ENCODE peak calls at places on chromosome 4, in seven cellular contexts. M is SK-N-SH, T is H1, F is HepG2, N is GM12892, J is GM12878, D is K562. Y is an unnamed sample.

GRCh38 chr4:165944900-165945299 is 71.9 kb downstream of the TLL1 start:
- DNase-seq in M (no peak), T (no peak), F (no peak), N (no peak), J (no peak), D (no peak), Y (no peak)

GRCh38 chr4:154160925-154161324 is 330.7 kb downstream of the DCHS2 start:
- DNase-seq in M (no peak), T (no peak), F (no peak), N (no peak), J (no peak), D (no peak), Y (no peak)

GRCh38 chr4:185143596-185143969 is 517 bp downstream of the SLC25A4 start:
- DNase-seq in M (peak), T (no peak), F (peak), N (no peak), J (no peak), D (no peak), Y (no peak)

GRCh38 chr4:18318682-18319410 is 297.3 kb upstream of the LCORL start:
- DNase-seq in M (peak), T (no peak), F (no peak), N (no peak), J (no peak), D (no peak), Y (no peak)

GRCh38 chr4:52106701-52107100 is 55.6 kb downstream of the SPATA18 start:
- DNase-seq in M (no peak), T (no peak), F (no peak), N (no peak), J (no peak), D (no peak), Y (no peak)

GRCh38 chr4:19117022-19117421 is 1095.5 kb upstream of the LCORL start:
- DNase-seq in M (no peak), T (no peak), F (no peak), N (no peak), J (no peak), D (no peak), Y (no peak)

GRCh38 chr4:85024671-85025070 is 58.2 kb upstream of the WDFY3 start:
- DNase-seq in M (no peak), T (no peak), F (no peak), N (no peak), J (no peak), D (no peak), Y (no peak)

GRCh38 chr4:126592088-126592487 is 1040.7 kb upstream of the INTU start:
- DNase-seq in M (no peak), T (no peak), F (no peak), N (no peak), J (no peak), D (peak), Y (no peak)

GRCh38 chr4:109232666-109233065 is 69.8 kb downstream of the COL25A1 start:
- DNase-seq in M (no peak), T (no peak), F (no peak), N (no peak), J (no peak), D (no peak), Y (no peak)

GRCh38 chr4:77821775-77822174 is 2.6 kb upstream of the CNOT6L start:
- DNase-seq in M (no peak), T (no peak), F (no peak), N (no peak), J (no peak), D (no peak), Y (no peak)

GRCh38 chr4:3107271-3108185 is 33.0 kb downstream of the HTT start:
- DNase-seq in M (no peak), T (no peak), F (no peak), N (no peak), J (no peak), D (no peak), Y (no peak)

GRCh38 chr4:151184523-151185458 is 85.4 kb downstream of the RPS3A start:
- DNase-seq in M (no peak), T (no peak), F (peak), N (no peak), J (no peak), D (no peak), Y (no peak)

GRCh38 chr4:92232566-92232965 is 71.2 kb upstream of the GRID2 start:
- DNase-seq in M (no peak), T (no peak), F (no peak), N (no peak), J (no peak), D (no peak), Y (no peak)

GRCh38 chr4:169975131-169975836 is 50.9 kb downstream of the MFAP3L start:
- DNase-seq in M (no peak), T (no peak), F (no peak), N (no peak), J (no peak), D (no peak), Y (no peak)

GRCh38 chr4:140952709-140953108 is 180.6 kb downstream of the RNF150 start:
- DNase-seq in M (no peak), T (no peak), F (no peak), N (no peak), J (no peak), D (no peak), Y (no peak)

GRCh38 chr4:107115185-107115847 is 79.2 kb upstream of the DKK2 start:
- DNase-seq in M (peak), T (no peak), F (no peak), N (no peak), J (no peak), D (no peak), Y (no peak)

GRCh38 chr4:27007507-27007906 is 146.9 kb downstream of the STIM2 start:
- DNase-seq in M (no peak), T (no peak), F (no peak), N (no peak), J (no peak), D (no peak), Y (no peak)

GRCh38 chr4:65046496-65047101 is 623.7 kb downstream of the EPHA5 start:
- DNase-seq in M (no peak), T (no peak), F (no peak), N (no peak), J (no peak), D (no peak), Y (no peak)

GRCh38 chr4:128986019-128986418 is 107.3 kb downstream of the SCLT1 start:
- DNase-seq in M (no peak), T (no peak), F (no peak), N (no peak), J (no peak), D (no peak), Y (no peak)

GRCh38 chr4:88078592-88078991 is 71.2 kb downstream of the PKD2 start:
- DNase-seq in M (no peak), T (no peak), F (no peak), N (no peak), J (no peak), D (no peak), Y (no peak)

GRCh38 chr4:128776794-128777216 is 32.7 kb upstream of the JADE1 start:
- DNase-seq in M (no peak), T (no peak), F (no peak), N (no peak), J (no peak), D (no peak), Y (no peak)

GRCh38 chr4:604131-604530 is 21.2 kb upstream of the PDE6B start:
- DNase-seq in M (no peak), T (no peak), F (no peak), N (no peak), J (no peak), D (no peak), Y (no peak)

GRCh38 chr4:76751612-76752343 is 146.2 kb downstream of the SOWAHB start:
- DNase-seq in M (no peak), T (no peak), F (no peak), N (no peak), J (no peak), D (no peak), Y (no peak)

GRCh38 chr4:22884157-22884556 is 191.4 kb downstream of the GBA3 start:
- DNase-seq in M (no peak), T (no peak), F (no peak), N (no peak), J (no peak), D (no peak), Y (no peak)

GRCh38 chr4:121711263-121712000 is 14.7 kb upstream of the ANXA5 start:
- DNase-seq in M (peak), T (peak), F (peak), N (no peak), J (no peak), D (peak), Y (no peak)

GRCh38 chr4:40736910-40737309 is 12.8 kb upstream of the NSUN7 start:
- DNase-seq in M (peak), T (no peak), F (peak), N (no peak), J (no peak), D (peak), Y (no peak)
- TF ChIP-seq TAF1 in M (no peak), T (no peak), F (no peak), N (no peak), J (no peak), D (no peak), Y (no peak)

DNA sequence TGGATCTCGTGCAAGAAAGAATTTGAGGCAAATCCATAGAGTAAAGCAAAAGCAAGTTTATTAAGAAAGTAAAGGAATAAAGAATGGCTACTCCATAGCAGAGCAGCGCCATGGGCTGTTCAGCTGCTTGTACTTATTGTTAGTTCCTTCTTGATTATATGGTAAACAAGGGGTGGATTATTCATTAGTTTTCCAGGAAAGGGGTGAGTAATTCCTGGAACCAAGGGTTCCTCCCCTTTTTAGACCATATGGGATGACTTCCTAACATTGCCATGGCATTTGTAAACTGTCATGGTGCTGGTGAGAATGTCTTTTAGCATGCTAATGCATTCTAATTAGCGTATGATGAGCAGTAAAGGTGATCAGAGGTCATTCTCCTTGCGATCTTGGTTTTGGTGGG is 23.5 kb upstream of the CEP135 start:
- DNase-seq in M (no peak), T (no peak), F (no peak), N (no peak), J (no peak), D (no peak), Y (no peak)
- TF ChIP-seq TAF1 in M (no peak), T (no peak), F (no peak), N (no peak), J (no peak), D (no peak), Y (no peak)

GRCh38 chr4:174928174-174928573 is 10.0 kb downstream of the ADAM29 start:
- DNase-seq in M (no peak), T (no peak), F (no peak), N (no peak), J (peak), D (no peak), Y (no peak)

GRCh38 chr4:174930895-174931294 is 12.7 kb downstream of the ADAM29 start:
- DNase-seq in M (no peak), T (no peak), F (no peak), N (no peak), J (no peak), D (no peak), Y (no peak)

GRCh38 chr4:174926958-174927357 is 8.8 kb downstream of the ADAM29 start:
- DNase-seq in M (no peak), T (no peak), F (no peak), N (no peak), J (no peak), D (no peak), Y (no peak)

GRCh38 chr4:174928575-174929253 is 10.6 kb downstream of the ADAM29 start:
- DNase-seq in M (no peak), T (no peak), F (no peak), N (no peak), J (peak), D (no peak), Y (no peak)

DNA sequence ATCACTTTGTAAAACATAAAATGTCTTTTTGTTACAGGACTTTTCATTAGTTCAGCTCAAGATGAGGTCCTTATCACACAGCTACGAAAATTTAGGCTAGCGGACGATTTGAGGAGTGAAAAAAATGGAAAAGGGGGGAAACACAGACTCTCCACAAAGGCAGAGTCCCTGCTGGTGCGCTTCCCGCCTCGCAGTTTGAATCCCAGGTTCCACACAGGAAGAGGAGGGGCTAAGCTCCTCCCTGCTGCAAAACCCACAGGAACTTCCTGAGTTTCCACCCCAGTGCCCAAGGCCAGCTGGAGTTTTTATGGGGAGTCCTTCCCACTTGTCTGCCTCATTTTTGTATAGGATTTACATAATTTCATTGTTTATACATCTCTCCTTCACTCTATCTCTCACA is 11.2 kb downstream of the ADAM29 start:
- DNase-seq in M (no peak), T (no peak), F (no peak), N (no peak), J (no peak), D (no peak), Y (no peak)
- TF ChIP-seq TAF1 in M (no peak), T (no peak), F (no peak), N (no peak), J (no peak), D (no peak), Y (no peak)

GRCh38 chr4:182142146-182143085 is 100.8 kb upstream of the TENM3 start:
- DNase-seq in M (no peak), T (no peak), F (no peak), N (no peak), J (no peak), D (no peak), Y (no peak)
- TF ChIP-seq TAF1 in M (no peak), T (no peak), F (no peak), N (no peak), J (no peak), D (no peak), Y (no peak)

DNA sequence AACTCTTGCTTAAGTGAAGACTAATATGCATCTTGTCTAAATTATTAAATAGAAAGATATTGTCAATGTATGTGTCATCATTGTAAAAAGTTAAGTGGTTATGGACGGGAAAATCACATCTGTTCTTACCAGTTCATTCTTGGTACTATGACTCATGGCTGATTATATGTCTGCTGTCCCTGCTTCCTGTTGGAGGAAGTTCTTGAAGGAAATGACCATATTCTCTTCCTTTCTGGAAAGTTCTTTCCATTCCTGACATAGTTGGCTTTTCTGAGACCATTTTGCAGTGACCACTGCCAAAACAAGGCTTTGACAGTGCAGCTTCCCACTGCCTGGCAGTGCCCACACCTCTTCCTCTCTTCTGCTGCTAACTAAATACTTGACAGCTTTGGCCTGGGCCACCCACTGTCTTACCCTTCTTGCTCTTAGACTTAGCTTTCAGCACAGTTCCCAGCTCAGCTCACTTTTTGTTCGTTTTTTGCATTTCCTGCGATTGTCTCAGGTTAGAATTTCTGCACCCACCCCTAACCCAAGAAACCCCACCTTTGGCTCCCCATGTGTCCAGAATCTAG is 13.2 kb upstream of the CLDN24 start:
- DNase-seq in M (no peak), T (no peak), F (peak), N (no peak), J (no peak), D (no peak), Y (no peak)
- TF ChIP-seq TAF1 in M (no peak), T (no peak), F (no peak), N (no peak), J (no peak), D (no peak), Y (no peak)

Y was measured in GM12891.